ENCODE peak calls at places on chromosomes 2 and 18, in nine cellular contexts. N, R, Y, F, Z, B, J, K and T are unnamed samples.

GRCh38 chr2:237456200-237456731 is 30.8 kb upstream of the MLPH start:
- DNase-seq in J (peak), Y (peak), K (peak), B (peak), Z (no peak), N (peak), R (peak), F (no peak), T (peak)

GRCh38 chr2:216299588-216299987 is 72.7 kb downstream of the MARCHF4 start:
- DNase-seq in N (peak), B (no peak), J (no peak), K (no peak), R (no peak), F (no peak), Y (no peak), Z (no peak), T (no peak)

GRCh38 chr2:12416600-12416999 is 300.1 kb upstream of the TRIB2 start:
- DNase-seq in Z (peak), R (peak), B (peak), N (peak), Y (peak), K (peak), F (peak), J (no peak), T (no peak)

GRCh38 chr2:233413046-233413445 is 58.8 kb downstream of the DGKD start:
- DNase-seq in J (no peak), K (peak), B (no peak), R (peak), N (peak), Z (no peak), Y (peak), F (no peak), T (no peak)

GRCh38 chr2:127150996-127151395 is 44.0 kb upstream of the BIN1 start:
- DNase-seq in Z (no peak), J (no peak), K (no peak), N (no peak), F (no peak), R (no peak), Y (no peak), B (no peak), T (no peak)

GRCh38 chr2:207163815-207164747 is 1.7 kb downstream of the KLF7 start:
- DNase-seq in J (peak), Z (peak), Y (peak), F (peak), K (peak), N (peak), R (peak), B (peak), T (no peak)

GRCh38 chr2:98236935-98237334 is 109.3 kb upstream of the CNGA3 start:
- DNase-seq in R (no peak), B (no peak), J (no peak), F (no peak), Y (no peak), Z (no peak), K (no peak), N (no peak), T (no peak)

GRCh38 chr18:45255142-45255890 is 360.0 kb upstream of the SLC14A2 start:
- DNase-seq in N (peak), Z (no peak), R (peak), F (no peak), J (no peak), K (peak), B (peak), Y (peak), T (peak)

GRCh38 chr2:8193146-8193545 is 488.7 kb upstream of the ID2 start:
- DNase-seq in B (no peak), J (no peak), Z (no peak), Y (no peak), K (peak), N (no peak), F (no peak), R (no peak), T (no peak)

GRCh38 chr2:54666131-54666637 is 57.3 kb upstream of the EML6 start:
- DNase-seq in F (no peak), Z (no peak), B (no peak), K (peak), N (peak), Y (peak), R (peak), J (peak), T (peak)

GRCh38 chr2:16662440-16662839 is 3.2 kb downstream of the CYRIA start:
- DNase-seq in R (peak), K (peak), Z (peak), N (no peak), B (no peak), Y (peak), F (no peak), J (peak), T (no peak)

GRCh38 chr18:79826966-79827365 is 29.2 kb downstream of the KCNG2 start:
- DNase-seq in F (peak), Y (no peak), N (no peak), B (no peak), R (no peak), Z (no peak), J (no peak), K (no peak), T (no peak)
- TF ChIP-seq CTCF in F (no peak), Y (no peak), N (no peak), B (no peak), R (no peak), Z (no peak), J (no peak), K (no peak), T (no peak)

DNA sequence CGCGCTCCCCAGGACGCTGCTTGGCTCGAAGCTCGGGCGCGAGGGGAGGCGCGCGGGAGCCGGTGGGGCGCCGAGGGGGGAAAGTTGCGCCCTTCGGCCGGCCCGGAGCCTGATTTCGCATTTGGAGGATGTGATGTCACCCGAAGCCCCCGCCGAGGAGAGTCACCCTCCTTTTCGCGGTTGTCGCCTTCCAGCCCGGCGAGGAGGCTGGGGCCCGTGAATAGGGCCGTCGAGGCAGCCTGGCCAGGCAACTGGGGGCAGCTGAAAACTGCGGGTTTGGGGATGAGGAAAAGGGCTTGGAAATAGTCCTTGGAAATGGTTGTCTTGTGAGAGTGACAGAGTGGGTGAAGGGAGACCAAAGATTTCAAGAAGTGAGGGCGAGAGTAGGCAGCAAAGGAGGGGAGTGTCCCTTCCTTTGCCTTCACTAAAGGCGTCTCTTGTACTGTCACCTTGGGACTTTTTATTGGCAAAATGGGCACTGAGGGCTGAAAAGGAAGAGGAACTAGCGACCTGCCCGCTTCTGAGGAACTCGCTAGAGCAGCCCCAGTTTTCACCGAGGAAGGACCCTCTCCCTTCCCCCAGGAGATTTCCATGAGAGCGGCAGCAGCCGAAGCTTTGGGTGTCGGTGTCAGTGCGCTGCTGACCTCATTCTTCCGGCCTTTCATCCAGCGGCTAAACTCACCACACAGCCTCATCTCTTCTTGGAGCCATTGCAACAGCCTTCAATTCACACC is at the start of gene CD8A:
- DNase-seq in Y (no peak), Z (no peak), F (no peak), N (peak), K (peak), R (peak), J (no peak), B (no peak), T (no peak)
- H3K4me3 ChIP-seq in Y (no peak), Z (peak), F (no peak), N (no peak), K (no peak), R (no peak), J (peak), B (no peak), T (no peak)

GRCh38 chr2:188367164-188367563 is 75.5 kb downstream of the GULP1 start:
- DNase-seq in F (no peak), Z (no peak), Y (no peak), R (peak), N (no peak), B (no peak), J (no peak), K (no peak), T (no peak)

GRCh38 chr2:188364033-188364432 is 72.4 kb downstream of the GULP1 start:
- DNase-seq in R (no peak), B (no peak), N (peak), J (no peak), Z (no peak), F (no peak), Y (no peak), K (no peak), T (no peak)

GRCh38 chr2:188365058-188365641 is 73.5 kb downstream of the GULP1 start:
- DNase-seq in J (no peak), Y (no peak), K (no peak), F (no peak), Z (no peak), B (no peak), R (no peak), N (no peak), T (no peak)

GRCh38 chr2:188369365-188369764 is 77.7 kb downstream of the GULP1 start:
- DNase-seq in F (no peak), B (peak), J (no peak), R (peak), Y (peak), K (peak), Z (peak), N (peak), T (no peak)
- TF ChIP-seq CTCF in F (no peak), B (peak), J (peak), R (peak), Y (peak), K (peak), Z (peak), N (peak), T (peak)

DNA sequence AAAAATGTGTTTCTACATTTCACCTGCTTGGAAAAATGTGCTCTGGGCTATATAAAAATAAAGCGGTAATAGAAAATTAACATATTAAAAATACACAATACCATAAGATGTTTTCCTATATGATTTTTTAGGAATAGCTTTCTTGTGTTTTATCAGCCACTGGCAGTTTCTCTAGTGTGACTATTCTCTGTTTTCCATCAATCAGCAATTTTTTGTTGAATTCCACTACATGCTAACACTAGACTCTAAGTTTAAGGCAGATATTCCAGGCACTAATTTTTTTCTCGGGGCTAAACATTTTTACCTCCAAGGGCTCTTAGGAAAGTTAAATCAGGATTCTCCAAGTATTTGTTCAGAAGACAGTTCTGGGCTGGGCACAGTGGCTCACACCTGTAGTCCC is 140.5 kb downstream of the SPHKAP start:
- DNase-seq in B (no peak), F (no peak), J (no peak), K (no peak), Y (no peak), R (no peak), Z (no peak), N (no peak), T (no peak)
- H3K4me3 ChIP-seq in B (no peak), F (no peak), J (no peak), K (no peak), Y (no peak), R (no peak), Z (no peak), N (no peak), T (no peak)

GRCh38 chr2:172900871-172901270 is 165.2 kb downstream of the RAPGEF4 start:
- DNase-seq in R (no peak), K (no peak), F (no peak), Y (no peak), N (no peak), Z (no peak), B (no peak), J (no peak), T (no peak)

GRCh38 chr2:172906401-172906811 is 169.2 kb upstream of the MAP3K20 start:
- DNase-seq in F (no peak), K (no peak), J (no peak), B (no peak), Z (no peak), N (no peak), Y (no peak), R (no peak), T (no peak)

GRCh38 chr2:172896541-172897144 is 161.0 kb downstream of the RAPGEF4 start:
- DNase-seq in Z (no peak), N (no peak), J (no peak), K (no peak), F (no peak), Y (no peak), R (no peak), B (no peak), T (no peak)

DNA sequence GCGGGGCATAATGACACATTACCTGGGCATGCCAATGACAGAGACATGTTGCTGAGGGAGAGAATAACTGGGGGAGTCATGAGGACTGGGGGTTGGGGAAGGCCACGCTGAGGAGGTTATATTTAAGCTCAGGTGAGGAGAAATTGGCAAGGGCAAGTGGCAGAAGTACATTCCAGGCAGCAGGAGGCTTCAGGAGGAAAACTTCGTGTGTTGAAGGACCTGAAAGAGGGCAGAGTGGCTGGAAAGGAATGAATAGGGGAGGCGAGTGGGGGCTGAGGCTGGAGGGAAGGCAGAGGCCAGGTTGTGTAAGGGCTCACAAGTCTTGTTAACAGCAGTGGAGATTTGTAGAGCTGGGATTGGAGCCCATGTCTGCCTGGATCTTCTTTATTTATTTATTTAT is 166.3 kb downstream of the RAPGEF4 start:
- DNase-seq in Y (no peak), N (no peak), R (no peak), K (no peak), Z (no peak), F (no peak), J (no peak), B (no peak), T (no peak)
- TF ChIP-seq CTCF in Y (no peak), N (no peak), R (no peak), K (no peak), Z (no peak), F (no peak), J (no peak), B (no peak), T (no peak)

GRCh38 chr18:11946756-11947155 is 34.6 kb upstream of the IMPA2 start:
- DNase-seq in R (peak), Y (peak), J (peak), N (peak), F (no peak), B (no peak), Z (no peak), K (peak), T (no peak)
- H3K4me3 ChIP-seq in R (no peak), Y (no peak), J (peak), N (no peak), F (no peak), B (peak), Z (no peak), K (peak), T (no peak)

DNA sequence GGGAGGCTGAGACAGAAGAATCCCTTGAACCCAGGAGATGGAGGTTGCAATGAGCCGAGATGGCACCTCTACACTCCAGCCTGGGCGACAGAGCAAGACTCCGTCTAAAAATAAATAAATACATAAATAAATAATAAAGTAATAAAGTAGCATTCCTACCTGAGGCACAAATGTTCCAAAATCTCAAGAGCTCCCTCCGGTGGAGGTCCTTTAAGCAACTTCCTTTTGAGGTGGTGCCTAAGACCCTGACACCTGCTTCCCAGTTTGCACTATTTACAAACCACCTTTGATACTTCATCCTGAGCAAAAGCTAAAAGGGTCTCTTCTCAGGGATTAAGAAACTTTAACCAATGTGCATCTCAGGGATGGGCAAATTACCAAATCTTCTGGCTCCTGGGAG is 505.1 kb downstream of the CNTNAP5 start:
- DNase-seq in B (no peak), Y (no peak), Z (no peak), K (no peak), N (no peak), J (no peak), R (no peak), F (no peak), T (no peak)
- TF ChIP-seq CTCF in B (no peak), Y (no peak), Z (no peak), K (no peak), N (no peak), J (no peak), R (no peak), F (no peak), T (no peak)

GRCh38 chr2:227566012-227566411 is 32.7 kb upstream of the SCYGR2 start:
- DNase-seq in N (no peak), F (no peak), J (no peak), Y (no peak), Z (no peak), K (no peak), B (no peak), R (no peak), T (no peak)

GRCh38 chr2:227570615-227571014 is 28.1 kb upstream of the SCYGR2 start:
- DNase-seq in Y (no peak), N (no peak), R (no peak), Z (no peak), F (no peak), B (no peak), K (no peak), J (no peak), T (no peak)

GRCh38 chr2:227568852-227569169 is 29.9 kb upstream of the SCYGR2 start:
- DNase-seq in Z (no peak), K (no peak), N (no peak), J (no peak), Y (no peak), F (no peak), B (no peak), R (no peak), T (no peak)

GRCh38 chr2:227565080-227565479 is 33.6 kb upstream of the SCYGR2 start:
- DNase-seq in N (no peak), R (no peak), K (no peak), Y (no peak), Z (no peak), F (no peak), B (no peak), J (no peak), T (no peak)
- H3K4me3 ChIP-seq in N (no peak), R (no peak), K (no peak), Y (no peak), Z (no peak), F (no peak), B (no peak), J (no peak), T (no peak)

GRCh38 chr2:149329068-149329467 is 1.3 kb upstream of the LYPD6 start:
- DNase-seq in R (no peak), Z (no peak), Y (no peak), N (no peak), J (no peak), K (peak), F (no peak), B (no peak), T (no peak)
- TF ChIP-seq CTCF in R (peak), Z (no peak), Y (peak), N (peak), J (peak), K (peak), F (no peak), B (no peak), T (peak)